ENCODE peak calls at places on chromosome 17, in five cellular contexts. P is fibroblast of lung, D is PC-3, C is mammary epithelial cell, O is neural progenitor cell. B is an unnamed sample.

GRCh38 chr17:57915532-57915931 is 39.7 kb downstream of the CUEDC1 start:
- DNase-seq in O (peak; percentile 42), C (no peak), P (no peak), D (no peak), B (peak; percentile 72)

GRCh38 chr17:11296994-11297393 is 56.0 kb downstream of the SHISA6 start:
- DNase-seq in O (peak; percentile 36), D (peak; percentile 18), P (no peak), C (no peak), B (no peak)

GRCh38 chr17:43216369-43216761 is 4.7 kb downstream of the TMEM106A start:
- DNase-seq in D (no peak), C (no peak), P (no peak), O (no peak), B (no peak)

GRCh38 chr17:56173958-56174357 is 20.7 kb downstream of the ANKFN1 start:
- DNase-seq in C (no peak), O (no peak), P (peak; percentile 36), D (no peak), B (peak; percentile 60)

GRCh38 chr17:18225121-18225561 is 294 bp upstream of the LLGL1 start:
- DNase-seq in D (peak; percentile 97), C (peak; percentile 91), P (peak; percentile 91), O (peak; percentile 100), B (peak; percentile 100)

GRCh38 chr17:60602385-60602742 is 2.4 kb downstream of the PPM1D start:
- DNase-seq in D (peak; percentile 12), O (peak; percentile 42), P (no peak), C (no peak), B (peak; percentile 65)

GRCh38 chr17:64622931-64623654 is 39.0 kb downstream of the SMURF2 start:
- DNase-seq in C (peak; percentile 80), O (no peak), D (peak; percentile 96), P (peak; percentile 92), B (no peak)

GRCh38 chr17:40547079-40547784 is 18.0 kb downstream of the CCR7 start:
- DNase-seq in P (no peak), C (peak; percentile 97), O (no peak), D (no peak), B (peak; percentile 48)

GRCh38 chr17:14737984-14738651 is 437.2 kb downstream of the HS3ST3B1 start:
- DNase-seq in P (peak; percentile 82), D (peak; percentile 99), C (peak; percentile 99), O (peak; percentile 41), B (peak; percentile 78)

GRCh38 chr17:59840908-59841666 is 51.7 kb downstream of the TUBD1 start:
- DNase-seq in C (peak; percentile 63), P (peak; percentile 39), D (peak; percentile 45), O (no peak), B (no peak)

GRCh38 chr17:71580220-71580619 is 540.6 kb upstream of the SOX9 start:
- DNase-seq in C (peak; percentile 4), P (peak; percentile 5), O (no peak), D (no peak), B (no peak)

GRCh38 chr17:9994761-9995160 is 89.7 kb upstream of the RCVRN start:
- DNase-seq in D (no peak), P (no peak), C (no peak), O (no peak), B (peak; percentile 54)

GRCh38 chr17:47315451-47316266 is 8.1 kb upstream of the EFCAB13 start:
- DNase-seq in P (peak; percentile 86), O (peak; percentile 71), C (peak; percentile 81), D (peak; percentile 97), B (peak; percentile 71)

GRCh38 chr17:59311051-59311468 is 20.4 kb upstream of the YPEL2 start:
- DNase-seq in C (peak; percentile 37), P (no peak), D (peak; percentile 88), O (peak; percentile 76), B (peak; percentile 83)

GRCh38 chr17:29042679-29043538 is at the start of gene PIPOX:
- DNase-seq in P (peak; percentile 46), C (no peak), O (peak; percentile 92), D (no peak), B (peak; percentile 94)

GRCh38 chr17:56914641-56915263 is 903 bp upstream of the TRIM25 start:
- DNase-seq in O (no peak), P (peak; percentile 12), C (no peak), D (peak; percentile 45), B (no peak)

GRCh38 chr17:559699-560378 is 154.8 kb downstream of the VPS53 start:
- DNase-seq in D (peak; percentile 8), P (peak; percentile 93), C (peak; percentile 78), O (no peak), B (no peak)

GRCh38 chr17:36942031-36942599 is 4.8 kb downstream of the LHX1 start:
- DNase-seq in P (no peak), D (no peak), C (no peak), O (peak; percentile 62), B (peak; percentile 85)
- H3K9ac ChIP-seq in P (no peak overlapping the region), D (no peak overlapping the region), C (no peak overlapping the region), O (no peak overlapping the region), B (no peak overlapping the region)

DNA sequence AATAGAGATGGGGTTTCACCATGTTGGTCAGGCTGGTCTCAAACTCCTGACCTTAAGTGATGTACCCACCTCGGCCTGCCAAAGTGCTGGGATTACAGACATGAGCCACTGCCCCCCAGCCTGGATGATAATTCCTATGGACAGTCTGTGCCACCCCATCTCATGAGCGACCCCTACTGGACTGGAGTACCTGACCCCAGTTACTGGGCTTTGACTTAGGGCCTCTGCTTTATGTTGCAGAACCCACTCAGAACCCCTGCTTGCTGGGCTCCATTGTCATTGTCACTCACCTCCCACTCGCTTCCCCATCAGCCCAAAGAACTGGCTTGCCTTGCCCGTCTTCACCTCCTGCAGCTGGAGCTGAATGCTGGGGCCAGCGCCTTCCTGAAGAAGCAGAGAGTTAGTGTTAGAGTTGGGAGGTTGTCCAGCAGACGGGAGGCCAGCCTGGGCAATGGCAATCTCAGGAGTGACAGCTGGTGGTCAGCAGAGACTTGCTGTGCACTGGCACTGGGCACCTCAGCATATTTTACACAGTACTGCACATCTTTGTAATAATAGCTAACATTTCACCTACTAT is 4.0 kb downstream of the TAC4 start:
- DNase-seq in O (peak; percentile 57), D (peak; percentile 56), P (no peak), C (no peak), B (peak; percentile 89)
- TF ChIP-seq CTCF in O (peak; percentile 58), D (peak; percentile 73), P (peak; percentile 24), C (peak; percentile 43), B (peak; percentile 77)

DNA sequence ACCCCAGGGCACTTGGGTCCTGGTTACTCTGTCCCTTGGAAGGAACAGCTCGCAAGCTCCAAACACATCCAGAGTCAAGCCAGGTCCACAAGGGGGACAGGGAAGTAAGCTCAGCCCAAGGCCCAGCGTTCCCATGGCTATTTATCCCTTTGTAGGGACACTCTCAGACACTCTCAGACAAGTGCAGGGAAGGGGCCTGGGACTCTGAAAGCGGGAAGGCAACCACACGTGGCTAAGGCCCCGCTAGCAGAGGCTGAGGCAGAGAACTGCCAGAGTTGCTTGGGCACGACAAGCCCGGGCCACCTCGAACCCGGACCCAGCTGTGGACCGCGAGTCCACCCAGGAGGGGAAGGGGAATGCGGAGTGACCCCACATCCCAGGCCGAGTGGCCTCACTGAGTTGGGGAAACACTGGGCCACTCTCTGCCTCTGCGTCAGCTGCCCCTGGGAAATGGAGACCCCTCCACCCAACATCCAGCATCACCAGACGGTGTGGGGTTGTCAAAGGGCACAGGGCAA is 10.2 kb downstream of the NPTX1 start:
- DNase-seq in P (no peak), C (no peak), O (no peak), D (no peak), B (no peak)
- H3K27me3 ChIP-seq in P (no peaks in the 10 kb centered on the region), C (peaks cover 3% of the 10 kb centered on the region), O (peaks cover 93% of the 10 kb centered on the region), D (peaks cover 41% of the 10 kb centered on the region), B (peaks cover 64% of the 10 kb centered on the region)

GRCh38 chr17:79792371-79792871 is 4.5 kb downstream of the CBX8 start:
- DNase-seq in D (no peak), O (no peak), P (no peak), C (no peak), B (peak; percentile 68)

GRCh38 chr17:79791354-79792123 is 5.3 kb downstream of the CBX8 start:
- DNase-seq in P (no peak), C (no peak), D (no peak), O (peak; percentile 81), B (peak; percentile 79)

GRCh38 chr17:79793924-79794304 is 3.0 kb downstream of the CBX8 start:
- DNase-seq in P (peak; percentile 52), O (peak; percentile 79), C (no peak), D (no peak), B (peak; percentile 94)

GRCh38 chr17:79794659-79795511 is 2.0 kb downstream of the CBX8 start:
- DNase-seq in P (no peak), O (peak; percentile 24), D (no peak), C (no peak), B (peak; percentile 78)

GRCh38 chr17:79792984-79793923 is 3.6 kb downstream of the CBX8 start:
- DNase-seq in C (no peak), P (peak; percentile 80), O (peak; percentile 68), D (no peak), B (peak; percentile 79)
- H3K9ac ChIP-seq in C (no peak overlapping the region), P (peak overlapping the region; percentile 60), O (no peak overlapping the region), D (no peak overlapping the region), B (no peak overlapping the region)

GRCh38 chr17:75069783-75070182 is 18.0 kb upstream of the SLC16A5 start:
- DNase-seq in D (peak; percentile 83), O (no peak), C (no peak), P (no peak), B (no peak)
- TF ChIP-seq CTCF in D (peak; percentile 86), O (no peak), C (peak; percentile 63), P (peak; percentile 40), B (peak; percentile 41)

GRCh38 chr17:39219647-39220154 is 6.0 kb downstream of the STAC2 start:
- DNase-seq in C (no peak), O (no peak), P (no peak), D (no peak), B (peak; percentile 45)

GRCh38 chr17:39222866-39223834 is 2.6 kb downstream of the STAC2 start:
- DNase-seq in D (no peak), C (no peak), O (no peak), P (no peak), B (peak; percentile 66)

GRCh38 chr17:39222151-39222550 is 3.6 kb downstream of the STAC2 start:
- DNase-seq in D (no peak), O (no peak), C (no peak), P (no peak), B (peak; percentile 40)

GRCh38 chr17:39223907-39224777 is 1.6 kb downstream of the STAC2 start:
- DNase-seq in C (no peak), D (no peak), P (no peak), O (no peak), B (peak; percentile 76)

DNA sequence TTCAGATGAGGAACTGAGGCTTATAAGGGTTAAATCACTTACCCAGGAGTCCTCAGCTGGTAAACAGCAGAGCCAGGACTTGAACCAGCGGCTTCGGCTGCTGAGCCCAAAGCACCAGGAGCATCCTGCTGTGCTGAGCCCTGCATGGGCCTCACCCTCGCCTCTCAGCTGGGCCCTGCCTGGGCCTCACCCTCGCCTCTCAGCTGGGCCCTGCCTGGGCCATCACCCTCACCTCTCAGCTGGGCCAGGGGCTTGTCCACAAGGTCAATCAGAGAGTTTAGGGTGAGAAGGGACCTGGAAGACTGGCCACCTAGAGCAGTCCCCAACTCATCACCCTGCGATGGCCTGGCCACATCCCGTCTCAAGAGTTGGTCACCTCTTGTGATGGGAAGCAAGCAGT is 4.2 kb downstream of the STAC2 start:
- DNase-seq in O (no peak), P (no peak), D (no peak), C (no peak), B (peak; percentile 47)
- H3K27me3 ChIP-seq in O (peaks cover 90% of the 10 kb centered on the region), P (peaks cover 60% of the 10 kb centered on the region), D (no peaks in the 10 kb centered on the region), C (peaks cover 25% of the 10 kb centered on the region), B (peaks cover 87% of the 10 kb centered on the region)

DNA sequence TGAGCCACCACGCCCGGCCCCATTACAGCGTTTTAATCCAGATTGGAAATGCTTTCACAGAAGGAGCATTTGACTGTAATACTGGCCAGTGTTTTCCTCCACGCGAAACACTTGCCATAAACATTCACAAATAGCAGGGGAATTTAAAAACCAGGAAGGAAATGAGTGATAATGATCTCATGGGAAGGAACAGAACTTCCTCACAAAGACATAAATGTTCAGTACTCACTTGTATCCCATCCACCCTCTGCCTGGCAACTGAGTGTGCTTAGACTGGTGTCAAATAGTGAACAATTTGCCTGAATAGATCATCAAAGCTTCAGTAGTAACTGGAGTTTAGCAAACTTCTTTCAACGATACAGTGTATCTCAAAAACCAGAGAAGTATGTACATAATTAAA is 54.1 kb downstream of the PSMD12 start:
- DNase-seq in D (no peak), C (no peak), O (no peak), P (no peak), B (no peak)
- H3K9ac ChIP-seq in D (no peak overlapping the region), C (no peak overlapping the region), O (no peak overlapping the region), P (no peak overlapping the region), B (no peak overlapping the region)

B was measured in endodermal cell.